ENCODE peak calls at places on chromosomes 5 and 9, in ten cellular contexts. C, G, W, E, Z, O, S, V, U and Y are unnamed samples.
A peak's percentile ranks its signal among the peaks of the same experiment; 100 is the strongest.

GRCh38 chr5:4440536-4440935 is 699.6 kb upstream of the ADAMTS16 start:
- DNase-seq in W (no peak), G (no peak), O (no peak), U (no peak), S (no peak), C (no peak), Z (no peak), E (no peak), V (no peak), Y (no peak)

GRCh38 chr5:77864997-77865396 is 88.9 kb upstream of the TBCA start:
- DNase-seq in U (no peak), W (no peak), C (no peak), Z (no peak), G (no peak), E (no peak), S (peak; percentile 82), V (peak; percentile 75), O (no peak), Y (no peak)

GRCh38 chr9:70160672-70161413 is 97.9 kb upstream of the SMC5 start:
- DNase-seq in W (no peak), E (no peak), Z (no peak), G (no peak), O (no peak), U (no peak), S (no peak), V (no peak), C (no peak), Y (no peak)

GRCh38 chr9:77092536-77092935 is 73.1 kb downstream of the FOXB2 start:
- DNase-seq in U (no peak), Z (no peak), W (no peak), C (no peak), S (no peak), V (peak; percentile 17), G (no peak), O (peak; percentile 16), E (no peak), Y (no peak)

GRCh38 chr9:114314256-114314867 is 8.5 kb upstream of the ORM1 start:
- DNase-seq in W (no peak), O (no peak), U (no peak), C (no peak), Z (peak; percentile 66), E (no peak), G (no peak), V (no peak), S (no peak), Y (no peak)

GRCh38 chr9:36999728-37000333 is 34.2 kb downstream of the PAX5 start:
- DNase-seq in E (no peak), W (no peak), Z (no peak), U (no peak), G (no peak), S (no peak), V (no peak), O (no peak), C (no peak), Y (no peak)

GRCh38 chr5:147617711-147618110 is 107.8 kb upstream of the DPYSL3 start:
- DNase-seq in E (peak; percentile 23), C (no peak), O (no peak), S (no peak), G (no peak), Z (no peak), W (no peak), U (no peak), V (no peak), Y (no peak)

GRCh38 chr9:110801426-110801825 is 132.8 kb downstream of the MUSK start:
- DNase-seq in V (no peak), S (no peak), G (no peak), U (no peak), E (no peak), Z (no peak), O (no peak), W (no peak), C (no peak), Y (no peak)

GRCh38 chr5:157359350-157359910 is 93.5 kb downstream of the CYFIP2 start:
- DNase-seq in C (no peak), G (no peak), Z (no peak), S (no peak), U (no peak), W (no peak), O (no peak), E (no peak), V (no peak), Y (no peak)

GRCh38 chr5:151024894-151025606 is 4.7 kb downstream of the GPX3 start:
- DNase-seq in C (no peak), O (no peak), Z (no peak), V (no peak), W (no peak), G (no peak), S (no peak), E (no peak), U (no peak), Y (no peak)

GRCh38 chr9:120715331-120715924 is 1.2 kb upstream of the MEGF9 start:
- DNase-seq in W (peak; percentile 44), C (peak; percentile 56), Z (no peak), S (no peak), U (no peak), O (peak; percentile 67), V (peak; percentile 41), E (peak; percentile 54), G (no peak), Y (no peak)

GRCh38 chr9:105067895-105068580 is 140.1 kb upstream of the ABCA1 start:
- DNase-seq in S (no peak), E (no peak), C (no peak), G (no peak), V (no peak), O (peak; percentile 73), U (no peak), W (no peak), Z (no peak), Y (no peak)

GRCh38 chr9:134525841-134526797 is 115.5 kb upstream of the COL5A1 start:
- DNase-seq in S (peak; percentile 64), V (no peak), U (no peak), G (no peak), E (no peak), C (no peak), O (peak; percentile 72), Z (no peak), W (no peak), Y (no peak)

GRCh38 chr5:132774896-132775295 is 2.1 kb downstream of the SEPTIN8 start:
- DNase-seq in V (no peak), G (no peak), E (no peak), W (no peak), U (no peak), O (no peak), C (no peak), S (no peak), Z (no peak), Y (no peak)